ENCODE peak calls at places on chromosomes 16 and 17, in six cellular contexts. One of them, this sample, is unnamed.

GRCh38 chr17:3575506-3575905 is 17.9 kb upstream of the TRPV3 start:
- DNase-seq in body of pancreas: no peak
- DNase-seq in tibial nerve: peak; percentile 10
- DNase-seq in gastrocnemius medialis: no peak
- DNase-seq in breast epithelium: no peak
- DNase-seq in heart left ventricle: no peak
- DNase-seq in this sample: no peak

GRCh38 chr17:27495460-27495859 is 39.2 kb downstream of the KSR1 start:
- DNase-seq in body of pancreas: no peak
- DNase-seq in tibial nerve: no peak
- DNase-seq in gastrocnemius medialis: no peak
- DNase-seq in breast epithelium: no peak
- DNase-seq in heart left ventricle: no peak
- DNase-seq in this sample: no peak

GRCh38 chr17:46085522-46085921 is 86.5 kb downstream of the STH start:
- DNase-seq in body of pancreas: no peak
- DNase-seq in tibial nerve: no peak
- DNase-seq in gastrocnemius medialis: no peak
- DNase-seq in breast epithelium: no peak
- DNase-seq in heart left ventricle: no peak
- DNase-seq in this sample: no peak

GRCh38 chr17:17008998-17009397 is 33.3 kb upstream of the MPRIP start:
- DNase-seq in body of pancreas: no peak
- DNase-seq in tibial nerve: no peak
- DNase-seq in gastrocnemius medialis: no peak
- DNase-seq in breast epithelium: no peak
- DNase-seq in heart left ventricle: no peak
- DNase-seq in this sample: no peak

GRCh38 chr16:8797364-8798173 is at the start of the genes PMM2 and TMEM186:
- DNase-seq in body of pancreas: peak; percentile 98
- DNase-seq in tibial nerve: peak; percentile 94
- DNase-seq in gastrocnemius medialis: peak; percentile 95
- DNase-seq in breast epithelium: peak; percentile 95
- DNase-seq in heart left ventricle: peak; percentile 96
- DNase-seq in this sample: peak; percentile 99

GRCh38 chr17:77572851-77573250 is 385.7 kb upstream of the TNRC6C start:
- DNase-seq in body of pancreas: no peak
- DNase-seq in tibial nerve: no peak
- DNase-seq in gastrocnemius medialis: no peak
- DNase-seq in breast epithelium: no peak
- DNase-seq in heart left ventricle: no peak
- DNase-seq in this sample: no peak

GRCh38 chr17:8015957-8016631 is 13.7 kb downstream of the GUCY2D start:
- DNase-seq in body of pancreas: peak; percentile 62
- DNase-seq in tibial nerve: no peak
- DNase-seq in gastrocnemius medialis: no peak
- DNase-seq in breast epithelium: no peak
- DNase-seq in heart left ventricle: no peak
- DNase-seq in this sample: peak; percentile 86

GRCh38 chr17:65092262-65092661 is 35.7 kb upstream of the GNA13 start:
- DNase-seq in body of pancreas: no peak
- DNase-seq in tibial nerve: no peak
- DNase-seq in gastrocnemius medialis: no peak
- DNase-seq in breast epithelium: no peak
- DNase-seq in heart left ventricle: no peak
- DNase-seq in this sample: no peak

GRCh38 chr16:66888647-66889615 is 8.6 kb downstream of the PDP2 start:
- DNase-seq in body of pancreas: no peak
- DNase-seq in tibial nerve: no peak
- DNase-seq in gastrocnemius medialis: no peak
- DNase-seq in breast epithelium: no peak
- DNase-seq in heart left ventricle: no peak
- DNase-seq in this sample: no peak

GRCh38 chr16:54587176-54587515 is 300.6 kb upstream of the IRX3 start:
- DNase-seq in body of pancreas: no peak
- DNase-seq in tibial nerve: no peak
- DNase-seq in gastrocnemius medialis: no peak
- DNase-seq in breast epithelium: no peak
- DNase-seq in heart left ventricle: no peak
- DNase-seq in this sample: no peak

GRCh38 chr17:69462010-69462409 is 47.5 kb downstream of the MAP2K6 start:
- DNase-seq in body of pancreas: no peak
- DNase-seq in tibial nerve: no peak
- DNase-seq in gastrocnemius medialis: peak; percentile 89
- DNase-seq in breast epithelium: no peak
- DNase-seq in heart left ventricle: no peak
- DNase-seq in this sample: no peak

GRCh38 chr17:45834471-45835396 is 9.9 kb upstream of the SPPL2C start:
- DNase-seq in body of pancreas: no peak
- DNase-seq in tibial nerve: no peak
- DNase-seq in gastrocnemius medialis: no peak
- DNase-seq in breast epithelium: no peak
- DNase-seq in heart left ventricle: no peak
- DNase-seq in this sample: no peak

GRCh38 chr17:77214743-77215142 is 74.0 kb downstream of the SEC14L1 start:
- DNase-seq in body of pancreas: peak; percentile 41
- DNase-seq in tibial nerve: no peak
- DNase-seq in gastrocnemius medialis: no peak
- DNase-seq in breast epithelium: no peak
- DNase-seq in heart left ventricle: no peak
- DNase-seq in this sample: no peak

GRCh38 chr17:53516643-53517042 is 306.1 kb upstream of the KIF2B start:
- DNase-seq in body of pancreas: peak; percentile 7
- DNase-seq in tibial nerve: no peak
- DNase-seq in gastrocnemius medialis: no peak
- DNase-seq in breast epithelium: no peak
- DNase-seq in heart left ventricle: no peak
- DNase-seq in this sample: no peak

GRCh38 chr17:33640629-33641028 is 347.5 kb upstream of the ASIC2 start:
- DNase-seq in body of pancreas: no peak
- DNase-seq in tibial nerve: no peak
- DNase-seq in gastrocnemius medialis: no peak
- DNase-seq in breast epithelium: no peak
- DNase-seq in heart left ventricle: no peak
- DNase-seq in this sample: no peak

GRCh38 chr16:31129568-31130335 is 5.8 kb downstream of the PRSS8 start:
- DNase-seq in body of pancreas: peak; percentile 51
- DNase-seq in tibial nerve: no peak
- DNase-seq in gastrocnemius medialis: no peak
- DNase-seq in breast epithelium: peak; percentile 73
- DNase-seq in heart left ventricle: peak; percentile 67
- DNase-seq in this sample: peak; percentile 88

GRCh38 chr16:69833791-69834282 is 71.7 kb downstream of the WWP2 start:
- DNase-seq in body of pancreas: peak; percentile 76
- DNase-seq in tibial nerve: no peak
- DNase-seq in gastrocnemius medialis: peak; percentile 17
- DNase-seq in breast epithelium: no peak
- DNase-seq in heart left ventricle: no peak
- DNase-seq in this sample: no peak

GRCh38 chr17:3647769-3648540 is 11.4 kb downstream of the CTNS start:
- DNase-seq in body of pancreas: peak; percentile 75
- DNase-seq in tibial nerve: peak; percentile 33
- DNase-seq in gastrocnemius medialis: no peak
- DNase-seq in breast epithelium: no peak
- DNase-seq in heart left ventricle: no peak
- DNase-seq in this sample: no peak

GRCh38 chr17:40283662-40284061 is 4.0 kb upstream of the CDC6 start:
- DNase-seq in body of pancreas: no peak
- DNase-seq in tibial nerve: no peak
- DNase-seq in gastrocnemius medialis: no peak
- DNase-seq in breast epithelium: no peak
- DNase-seq in heart left ventricle: no peak
- DNase-seq in this sample: no peak

GRCh38 chr16:51149251-51149661 is 1.8 kb downstream of the SALL1 start:
- DNase-seq in body of pancreas: no peak
- DNase-seq in tibial nerve: no peak
- DNase-seq in gastrocnemius medialis: no peak
- DNase-seq in breast epithelium: no peak
- DNase-seq in heart left ventricle: no peak
- DNase-seq in this sample: no peak

GRCh38 chr16:81136331-81137011 is 40.3 kb upstream of the GCSH start:
- DNase-seq in body of pancreas: no peak
- DNase-seq in tibial nerve: peak; percentile 7
- DNase-seq in gastrocnemius medialis: no peak
- DNase-seq in breast epithelium: no peak
- DNase-seq in heart left ventricle: no peak
- DNase-seq in this sample: no peak

GRCh38 chr16:57810197-57811024 is 8.1 kb upstream of the KIFC3 start:
- DNase-seq in body of pancreas: peak; percentile 91
- DNase-seq in tibial nerve: peak; percentile 56
- DNase-seq in gastrocnemius medialis: peak; percentile 64
- DNase-seq in breast epithelium: peak; percentile 78
- DNase-seq in heart left ventricle: peak; percentile 82
- DNase-seq in this sample: peak; percentile 97

GRCh38 chr16:87463722-87464690 is 28.8 kb downstream of the ZCCHC14 start:
- DNase-seq in body of pancreas: peak; percentile 22
- DNase-seq in tibial nerve: peak; percentile 44
- DNase-seq in gastrocnemius medialis: no peak
- DNase-seq in breast epithelium: no peak
- DNase-seq in heart left ventricle: peak; percentile 36
- DNase-seq in this sample: no peak

GRCh38 chr16:24075929-24076716 is 180.0 kb upstream of the CACNG3 start:
- DNase-seq in body of pancreas: no peak
- DNase-seq in tibial nerve: no peak
- DNase-seq in gastrocnemius medialis: no peak
- DNase-seq in breast epithelium: no peak
- DNase-seq in heart left ventricle: no peak
- DNase-seq in this sample: no peak

GRCh38 chr17:48240122-48240521 is 132.6 kb downstream of the SNX11 start:
- DNase-seq in body of pancreas: no peak
- DNase-seq in tibial nerve: no peak
- DNase-seq in gastrocnemius medialis: no peak
- DNase-seq in breast epithelium: no peak
- DNase-seq in heart left ventricle: no peak
- DNase-seq in this sample: no peak

GRCh38 chr17:48239603-48239995 is 132.0 kb downstream of the SNX11 start:
- DNase-seq in body of pancreas: no peak
- DNase-seq in tibial nerve: no peak
- DNase-seq in gastrocnemius medialis: no peak
- DNase-seq in breast epithelium: no peak
- DNase-seq in heart left ventricle: no peak
- DNase-seq in this sample: no peak

GRCh38 chr17:48241131-48241591 is 133.6 kb downstream of the SNX11 start:
- DNase-seq in body of pancreas: peak; percentile 7
- DNase-seq in tibial nerve: peak; percentile 7
- DNase-seq in gastrocnemius medialis: peak; percentile 8
- DNase-seq in breast epithelium: no peak
- DNase-seq in heart left ventricle: peak; percentile 32
- DNase-seq in this sample: no peak

GRCh38 chr17:48241770-48242497 is 134.4 kb downstream of the SNX11 start:
- DNase-seq in body of pancreas: no peak
- DNase-seq in tibial nerve: no peak
- DNase-seq in gastrocnemius medialis: no peak
- DNase-seq in breast epithelium: no peak
- DNase-seq in heart left ventricle: no peak
- DNase-seq in this sample: no peak

DNA sequence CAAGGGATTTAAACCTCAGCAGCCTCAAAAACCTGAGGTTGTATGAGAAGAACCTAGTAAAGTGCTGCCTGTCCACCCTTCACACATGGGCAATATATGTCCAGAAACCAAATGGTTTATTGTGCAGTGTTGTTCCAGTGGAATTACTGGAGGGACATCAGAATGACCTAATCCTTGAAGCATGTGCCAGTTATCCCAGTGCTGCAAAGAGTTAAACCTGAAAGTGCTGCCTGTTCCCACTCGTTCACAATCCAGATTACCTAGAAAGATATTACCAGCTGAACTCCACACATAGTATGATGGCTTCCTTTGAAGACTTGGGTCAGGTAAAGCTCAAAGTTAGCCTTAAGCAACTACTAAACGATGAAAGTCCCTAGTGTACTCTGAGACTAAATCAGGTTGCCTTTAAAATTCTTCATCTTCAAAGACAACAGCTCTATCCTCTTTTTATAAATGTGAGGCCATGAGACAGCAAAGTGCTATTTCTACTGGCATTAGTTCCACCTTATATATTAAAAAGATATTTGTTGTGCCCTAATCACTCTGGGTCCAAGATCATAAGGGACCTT is 133.1 kb downstream of the SNX11 start:
- DNase-seq in body of pancreas: no peak
- DNase-seq in tibial nerve: no peak
- DNase-seq in gastrocnemius medialis: no peak
- DNase-seq in breast epithelium: no peak
- DNase-seq in heart left ventricle: no peak
- DNase-seq in this sample: no peak
- TF ChIP-seq POLR2A in body of pancreas: no peak
- TF ChIP-seq POLR2A in tibial nerve: no peak
- TF ChIP-seq POLR2A in gastrocnemius medialis: no peak
- TF ChIP-seq POLR2A in breast epithelium: no peak
- TF ChIP-seq POLR2A in heart left ventricle: no peak
- TF ChIP-seq POLR2A in this sample: no peak

DNA sequence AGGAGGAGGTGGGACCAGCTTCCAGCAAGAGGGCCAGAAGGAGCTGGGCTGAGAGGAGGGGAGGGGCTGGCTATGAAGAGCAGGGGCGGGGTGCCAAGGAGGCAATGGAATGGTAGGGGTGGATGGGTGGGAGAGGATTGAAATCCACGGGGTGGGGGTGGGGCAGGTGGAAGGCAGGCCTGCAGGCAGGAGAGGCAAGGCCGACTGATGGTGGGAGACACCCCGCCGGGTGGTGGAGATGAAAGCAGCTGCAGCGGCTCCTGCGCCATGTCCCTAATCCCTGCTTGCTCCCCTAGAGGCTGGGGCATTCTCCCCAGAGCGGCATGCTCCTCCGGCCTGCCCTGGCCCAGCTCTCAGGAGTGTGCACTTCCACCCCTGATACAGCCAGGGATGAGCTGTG is 27.8 kb upstream of the TAC4 start:
- DNase-seq in body of pancreas: no peak
- DNase-seq in tibial nerve: no peak
- DNase-seq in gastrocnemius medialis: no peak
- DNase-seq in breast epithelium: no peak
- DNase-seq in heart left ventricle: no peak
- DNase-seq in this sample: no peak
- TF ChIP-seq CTCF in body of pancreas: no peak
- TF ChIP-seq CTCF in tibial nerve: no peak
- TF ChIP-seq CTCF in gastrocnemius medialis: no peak
- TF ChIP-seq CTCF in breast epithelium: no peak
- TF ChIP-seq CTCF in heart left ventricle: no peak
- TF ChIP-seq CTCF in this sample: no peak

GRCh38 chr17:49435630-49436029 is 20.9 kb upstream of the PHB1 start:
- DNase-seq in body of pancreas: no peak
- DNase-seq in tibial nerve: no peak
- DNase-seq in gastrocnemius medialis: no peak
- DNase-seq in breast epithelium: peak; percentile 90
- DNase-seq in heart left ventricle: no peak
- DNase-seq in this sample: no peak
- H3K4me3 ChIP-seq in body of pancreas: no peak overlapping the region
- H3K4me3 ChIP-seq in tibial nerve: no peak overlapping the region
- H3K4me3 ChIP-seq in gastrocnemius medialis: no peak overlapping the region
- H3K4me3 ChIP-seq in breast epithelium: peak overlapping the region; percentile 5
- H3K4me3 ChIP-seq in heart left ventricle: no peak overlapping the region
- H3K4me3 ChIP-seq in this sample: no peak overlapping the region

GRCh38 chr16:89695875-89696597 is 5.5 kb downstream of the SPATA2L start:
- DNase-seq in body of pancreas: no peak
- DNase-seq in tibial nerve: no peak
- DNase-seq in gastrocnemius medialis: no peak
- DNase-seq in breast epithelium: no peak
- DNase-seq in heart left ventricle: no peak
- DNase-seq in this sample: no peak
- TF ChIP-seq POLR2A in body of pancreas: no peak
- TF ChIP-seq POLR2A in tibial nerve: no peak
- TF ChIP-seq POLR2A in gastrocnemius medialis: no peak
- TF ChIP-seq POLR2A in breast epithelium: no peak
- TF ChIP-seq POLR2A in heart left ventricle: no peak
- TF ChIP-seq POLR2A in this sample: no peak

GRCh38 chr17:879546-879945 is 97.4 kb downstream of the MRM3 start:
- DNase-seq in body of pancreas: peak; percentile 97
- DNase-seq in tibial nerve: peak; percentile 52
- DNase-seq in gastrocnemius medialis: peak; percentile 57
- DNase-seq in breast epithelium: peak; percentile 95
- DNase-seq in heart left ventricle: peak; percentile 80
- DNase-seq in this sample: peak; percentile 93
- TF ChIP-seq CTCF in body of pancreas: peak; percentile 51
- TF ChIP-seq CTCF in tibial nerve: peak; percentile 54
- TF ChIP-seq CTCF in gastrocnemius medialis: peak; percentile 77
- TF ChIP-seq CTCF in breast epithelium: peak; percentile 42
- TF ChIP-seq CTCF in heart left ventricle: peak; percentile 35
- TF ChIP-seq CTCF in this sample: no peak